ENCODE peak calls at places on chromosome X, in five cellular contexts. B is glutamatergic neuron; N is heart right ventricle; Z is activated CD4-positive, alpha-beta T cell treated with anti-CD3 and anti-CD28 coated beads, Interleukin-2, amount 10 ng/mL, durations not matched to agents 24 days and 14 days; X is HTR-8/SVneo. O is an unnamed sample.

GRCh38 chrX:103417933-103418332 is 41.6 kb downstream of the BEX3 start:
- DNase-seq in B (no peak), N (no peak), Z (no peak), X (no peak), O (no peak)

GRCh38 chrX:40449396-40449795 is 131.4 kb upstream of the ATP6AP2 start:
- DNase-seq in B (no peak), N (no peak), Z (no peak), X (no peak), O (no peak)

GRCh38 chrX:151725338-151725614 is 9.3 kb upstream of the CNGA2 start:
- DNase-seq in B (no peak), N (no peak), Z (no peak), X (no peak), O (no peak)

GRCh38 chrX:80512924-80513323 is 92.7 kb downstream of the TENT5D start:
- DNase-seq in B (no peak), N (no peak), Z (no peak), X (no peak), O (no peak)

GRCh38 chrX:71053217-71053621 is 14.9 kb downstream of the SNX12 start:
- DNase-seq in B (peak), N (peak), Z (peak), X (no peak), O (no peak)

GRCh38 chrX:3638280-3638873 is 75.1 kb downstream of the PRKX start:
- DNase-seq in B (peak), N (peak), Z (peak), X (peak), O (no peak)

GRCh38 chrX:24444645-24445044 is 20.4 kb upstream of the PDK3 start:
- DNase-seq in B (no peak), N (no peak), Z (no peak), X (no peak), O (no peak)

GRCh38 chrX:118392726-118393125 is 46.8 kb downstream of the WDR44 start:
- DNase-seq in B (no peak), N (no peak), Z (no peak), X (no peak), O (no peak)

GRCh38 chrX:153970398-153971123 is 1.1 kb downstream of the HCFC1 start:
- DNase-seq in B (peak), N (peak), Z (peak), X (peak), O (no peak)

GRCh38 chrX:101260435-101260834 is 30.7 kb downstream of the TAF7L start:
- DNase-seq in B (no peak), N (no peak), Z (no peak), X (no peak), O (no peak)

GRCh38 chrX:109890910-109891502 is 111.9 kb upstream of the TMEM164 start:
- DNase-seq in B (peak), N (peak), Z (peak), X (peak), O (peak)

O was measured in right atrium auricular region.